ENCODE peak calls at places on chromosomes 11 and 22, in nine cellular contexts. Z, N, E, V, U, Y, S, K and W are unnamed samples.
A peak's percentile ranks its signal among the peaks of the same experiment; 100 is the strongest.

GRCh38 chr11:127620660-127621059 is 620.1 kb upstream of the KIRREL3 start:
- DNase-seq in Z (no peak), N (no peak), E (no peak), V (peak; percentile 30), U (no peak), Y (no peak), S (no peak), K (no peak), W (no peak)

GRCh38 chr11:9004310-9004945 is 627 bp upstream of the NRIP3 start:
- DNase-seq in Z (no peak), N (peak; percentile 68), E (no peak), V (no peak), U (no peak), Y (no peak), S (no peak), K (no peak), W (no peak)

GRCh38 chr11:64372802-64373597 is 14.0 kb downstream of the RPS6KA4 start:
- DNase-seq in Z (no peak), N (no peak), E (peak; percentile 36), V (peak; percentile 71), U (no peak), Y (no peak), S (no peak), K (no peak), W (no peak)

GRCh38 chr11:61880454-61880853 is 10.9 kb downstream of the FADS3 start:
- DNase-seq in Z (no peak), N (no peak), E (no peak), V (no peak), U (no peak), Y (no peak), S (no peak), K (no peak), W (no peak)

GRCh38 chr11:119721129-119722120 is 7.6 kb downstream of the NECTIN1 start:
- DNase-seq in Z (peak; percentile 42), N (no peak), E (peak; percentile 43), V (no peak), U (no peak), Y (no peak), S (peak; percentile 56), K (no peak), W (no peak)

GRCh38 chr22:47032956-47033647 is 270.7 kb downstream of the TBC1D22A start:
- DNase-seq in Z (peak; percentile 1), N (no peak), E (no peak), V (no peak), U (no peak), Y (no peak), S (peak; percentile 52), K (no peak), W (no peak)

GRCh38 chr11:8015753-8016239 is 28.7 kb downstream of the EIF3F start:
- DNase-seq in Z (no peak), N (no peak), E (peak; percentile 85), V (no peak), U (no peak), Y (no peak), S (no peak), K (no peak), W (no peak)

GRCh38 chr22:49925525-49926128 is 7.2 kb downstream of the CRELD2 start:
- DNase-seq in Z (no peak), N (no peak), E (no peak), V (no peak), U (peak; percentile 81), Y (no peak), S (no peak), K (peak; percentile 49), W (no peak)